ENCODE peak calls at places on chromosomes 12 and 14, in four cellular contexts. U is A549, D is HepG2, J is K562. G is an unnamed sample.
A peak's percentile ranks its signal among the peaks of the same experiment; 100 is the strongest.

GRCh38 chr12:7989827-7990491 is 42.6 kb upstream of the FOXJ2 start:
- DNase-seq in U (no peak), D (no peak), J (peak; percentile 58), G (no peak)

GRCh38 chr14:32985881-32986280 is 47.2 kb downstream of the NPAS3 start:
- DNase-seq in U (no peak), D (no peak), J (no peak), G (no peak)

GRCh38 chr12:3311491-3312103 is 179.4 kb upstream of the PRMT8 start:
- DNase-seq in U (no peak), D (no peak), J (no peak), G (no peak)

GRCh38 chr12:15589328-15590032 is 199.7 kb downstream of the EPS8 start:
- DNase-seq in U (no peak), D (no peak), J (no peak), G (no peak)

GRCh38 chr12:2288471-2288870 is 235.7 kb downstream of the CACNA1C start:
- DNase-seq in U (no peak), D (no peak), J (no peak), G (no peak)

GRCh38 chr12:9103050-9103854 is 12.5 kb downstream of the A2M start:
- DNase-seq in U (no peak), D (no peak), J (no peak), G (no peak)

GRCh38 chr14:101972126-101972785 is 7.9 kb downstream of the DYNC1H1 start:
- DNase-seq in U (peak; percentile 97), D (peak; percentile 90), J (peak; percentile 72), G (no peak)

GRCh38 chr12:91967590-91967989 is 178.1 kb downstream of the BTG1 start:
- DNase-seq in U (no peak), D (no peak), J (no peak), G (no peak)

GRCh38 chr14:74038015-74038859 is 19.1 kb downstream of the BBOF1 start:
- DNase-seq in U (peak; percentile 66), D (peak; percentile 67), J (peak; percentile 62), G (no peak)

GRCh38 chr12:84341467-84342193 is 571.0 kb downstream of the SLC6A15 start:
- DNase-seq in U (no peak), D (no peak), J (no peak), G (no peak)

GRCh38 chr12:64707362-64707761 is 51.8 kb downstream of the GNS start:
- DNase-seq in U (no peak), D (no peak), J (no peak), G (no peak)

GRCh38 chr14:101024686-101025085 is 121.2 kb upstream of the RTL1 start:
- DNase-seq in U (no peak), D (no peak), J (no peak), G (no peak)

GRCh38 chr14:34052658-34053014 is 101.8 kb upstream of the EGLN3 start:
- DNase-seq in U (peak; percentile 58), D (peak; percentile 77), J (peak; percentile 58), G (no peak)

GRCh38 chr12:109127533-109128242 is 11.3 kb downstream of the ACACB start:
- DNase-seq in U (no peak), D (no peak), J (no peak), G (no peak)

GRCh38 chr12:113955109-113955970 is 10.8 kb downstream of the RBM19 start:
- DNase-seq in U (peak; percentile 70), D (peak; percentile 49), J (peak; percentile 41), G (peak; percentile 83)

GRCh38 chr12:46165191-46165590 is 103.7 kb downstream of the SLC38A1 start:
- DNase-seq in U (no peak), D (no peak), J (no peak), G (no peak)

GRCh38 chr12:107449891-107450290 is 235.7 kb upstream of the PWP1 start:
- DNase-seq in U (no peak), D (no peak), J (no peak), G (no peak)

GRCh38 chr14:106613256-106613655 is 1086.9 kb downstream of the TMEM121 start:
- DNase-seq in U (no peak), D (no peak), J (no peak), G (no peak)

GRCh38 chr12:120399531-120399930 is 30.6 kb upstream of the MSI1 start:
- DNase-seq in U (no peak), D (no peak), J (no peak), G (no peak)

DNA sequence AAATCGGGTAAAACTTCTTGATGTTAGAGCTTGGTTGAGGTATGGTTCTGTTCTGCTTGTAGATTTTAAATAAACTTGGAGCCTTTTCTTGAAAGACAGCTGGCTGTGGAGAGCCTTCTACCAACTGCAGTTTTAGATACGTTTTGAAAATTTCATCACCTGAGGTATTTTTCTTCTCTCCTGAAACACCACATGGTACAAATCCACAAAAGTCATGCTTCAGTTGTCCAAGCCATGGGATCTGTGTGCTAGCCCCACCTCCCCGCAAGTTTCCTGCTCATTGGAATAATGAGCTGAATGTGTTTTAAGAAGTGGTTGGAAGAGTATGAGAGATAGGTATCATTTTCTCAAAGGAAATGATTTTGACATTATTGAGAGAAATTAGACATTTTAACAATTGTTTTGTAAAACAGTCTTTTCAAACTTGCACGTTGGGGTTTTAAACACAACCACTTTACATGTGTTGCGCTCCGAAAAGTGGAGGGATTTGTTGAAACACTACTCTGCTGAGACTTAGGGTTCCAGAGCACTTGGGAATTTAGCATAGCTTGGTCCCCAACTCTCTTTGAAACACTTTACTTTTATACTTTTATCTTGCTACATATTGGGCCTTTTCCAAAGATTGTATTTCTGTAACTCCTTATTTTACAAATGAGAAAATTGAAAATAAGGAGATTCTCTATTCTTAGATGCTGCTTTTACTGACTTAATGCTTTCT is 1.5 kb downstream of the PPM1A start:
- DNase-seq in U (peak; percentile 13), D (peak; percentile 49), J (peak; percentile 40), G (no peak)
- TF ChIP-seq PHF8 in U (no peak), D (no peak), J (no peak), G (no peak)

GRCh38 chr12:98224584-98225221 is 290.7 kb upstream of the TMPO start:
- DNase-seq in U (no peak), D (no peak), J (no peak), G (no peak)

GRCh38 chr12:98228619-98229538 is 286.5 kb upstream of the TMPO start:
- DNase-seq in U (no peak), D (no peak), J (no peak), G (no peak)

GRCh38 chr12:98232753-98233385 is 282.5 kb upstream of the TMPO start:
- DNase-seq in U (no peak), D (peak; percentile 25), J (no peak), G (no peak)

GRCh38 chr12:98229539-98229921 is 285.9 kb upstream of the TMPO start:
- DNase-seq in U (no peak), D (no peak), J (no peak), G (no peak)

GRCh38 chr12:98227162-98227561 is 288.2 kb upstream of the TMPO start:
- DNase-seq in U (peak; percentile 45), D (peak; percentile 6), J (peak; percentile 23), G (no peak)
- TF ChIP-seq PHF8 in U (no peak), D (no peak), J (no peak), G (no peak)

GRCh38 chr12:123033392-123034021 is 53.0 kb downstream of the ARL6IP4 start:
- DNase-seq in U (no peak), D (no peak), J (peak; percentile 59), G (no peak)
- TF ChIP-seq PHF8 in U (no peak), D (no peak), J (no peak), G (no peak)

DNA sequence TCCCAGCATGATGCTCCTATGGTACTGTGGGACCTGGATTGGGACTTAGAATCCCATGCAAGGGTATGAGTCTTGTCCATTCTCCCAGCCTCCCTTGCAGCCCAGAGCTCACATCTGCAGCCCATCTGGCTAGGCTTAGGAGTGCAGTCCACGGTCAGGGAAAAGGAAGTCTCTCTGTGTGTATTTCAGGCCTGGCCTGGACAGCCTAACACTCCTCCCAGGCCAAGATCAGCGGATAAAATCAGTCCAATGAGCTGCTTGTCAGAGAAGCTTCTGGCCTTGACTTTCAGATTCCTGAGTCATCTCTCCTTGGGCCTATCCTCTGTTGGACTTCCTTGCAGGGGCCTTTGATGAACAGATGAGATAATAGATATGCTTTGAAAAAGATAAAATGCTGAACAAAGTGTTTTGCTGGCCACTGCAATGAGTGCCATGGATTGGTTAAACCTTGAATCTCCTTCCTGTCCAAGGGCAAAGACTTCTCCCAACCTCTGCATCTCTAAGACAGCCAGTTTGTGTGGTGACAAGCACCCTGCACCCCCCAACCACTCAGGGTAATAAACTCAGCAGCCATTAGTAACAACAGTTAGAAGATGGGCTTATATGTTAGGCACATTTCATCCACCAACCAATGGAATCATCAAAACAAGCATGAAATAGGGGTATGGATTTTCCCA is 412.8 kb upstream of the TBX3 start:
- DNase-seq in U (no peak), D (no peak), J (peak; percentile 18), G (no peak)
- TF ChIP-seq PHF8 in U (no peak), D (no peak), J (no peak), G (no peak)

G was measured in H1.